ENCODE peak calls at places on chromosomes 16 and 17, in seven cellular contexts. S, U, A, R, M, B and Y are unnamed samples.

GRCh38 chr17:82228842-82229685 is at the start of gene SLC16A3:
- DNase-seq in B (peak; percentile 77), A (peak; percentile 49), U (no peak), S (peak; percentile 94), R (no peak), M (peak; percentile 75), Y (no peak)

GRCh38 chr17:48244121-48244711 is 136.7 kb downstream of the SNX11 start:
- DNase-seq in R (no peak), M (no peak), A (no peak), S (no peak), B (no peak), U (no peak), Y (no peak)

GRCh38 chr17:1147664-1148063 is 32.1 kb downstream of the ABR start:
- DNase-seq in A (peak; percentile 83), S (no peak), B (no peak), U (no peak), M (no peak), R (no peak), Y (peak; percentile 92)

GRCh38 chr16:10744370-10745030 is 858 bp downstream of the NUBP1 start:
- DNase-seq in B (no peak), M (no peak), R (peak; percentile 34), S (no peak), U (peak; percentile 25), A (no peak), Y (no peak)

GRCh38 chr17:50423553-50424159 is 2.4 kb upstream of the ACSF2 start:
- DNase-seq in A (no peak), R (peak; percentile 25), M (no peak), U (no peak), B (no peak), S (no peak), Y (no peak)

GRCh38 chr16:66399031-66399430 is 28.1 kb upstream of the BEAN1 start:
- DNase-seq in M (no peak), U (no peak), B (no peak), S (no peak), R (no peak), A (no peak), Y (no peak)

GRCh38 chr17:6161456-6161855 is 91.3 kb downstream of the WSCD1 start:
- DNase-seq in A (no peak), R (no peak), S (no peak), U (no peak), M (no peak), B (no peak), Y (no peak)

GRCh38 chr16:20393801-20394637 is 10.5 kb downstream of the PDILT start:
- DNase-seq in B (no peak), U (no peak), A (no peak), R (peak; percentile 37), S (no peak), M (no peak), Y (no peak)

GRCh38 chr17:2138768-2139167 is 83.9 kb downstream of the HIC1 start:
- DNase-seq in M (no peak), A (no peak), U (peak; percentile 68), S (no peak), B (no peak), R (no peak), Y (no peak)

DNA sequence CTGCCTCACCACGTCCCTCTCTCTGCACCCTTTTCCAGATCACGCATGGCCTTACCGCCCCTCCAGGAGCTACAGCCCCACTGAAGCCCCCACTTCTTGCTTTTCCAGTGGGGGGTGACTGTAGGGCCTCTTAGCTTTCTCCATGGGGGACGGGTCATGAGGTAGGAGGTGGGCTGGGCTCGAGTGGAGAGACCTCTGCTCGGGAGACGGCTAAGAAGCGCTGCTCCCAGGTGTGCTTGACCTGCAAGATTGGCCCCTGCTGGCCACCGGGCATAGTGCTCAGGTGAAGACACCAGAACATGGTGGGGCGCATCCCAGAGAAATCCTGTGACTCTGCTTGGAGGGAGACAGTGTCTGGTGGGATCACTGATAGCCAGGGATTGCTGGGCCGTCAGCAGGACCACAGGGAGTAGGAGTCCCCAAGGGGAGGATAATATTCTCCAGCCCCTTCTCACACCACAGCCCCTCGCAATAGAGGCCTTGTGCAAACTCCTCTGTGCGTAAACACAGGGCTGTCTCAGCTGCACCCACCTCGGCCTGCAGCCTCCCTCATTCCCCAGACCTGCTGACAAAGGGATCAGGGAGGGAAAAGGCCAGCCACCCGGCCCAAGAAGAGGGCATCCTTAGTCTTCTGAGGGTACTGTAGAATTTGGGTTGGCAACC is 8.9 kb upstream of the GALK1 start:
- DNase-seq in S (peak; percentile 69), U (peak; percentile 41), B (no peak), A (peak; percentile 69), M (no peak), R (peak; percentile 64), Y (peak; percentile 60)
- TF ChIP-seq CTCF in S (no peak), U (no peak), B (no peak), A (no peak), M (no peak), R (no peak), Y (peak; percentile 55)

DNA sequence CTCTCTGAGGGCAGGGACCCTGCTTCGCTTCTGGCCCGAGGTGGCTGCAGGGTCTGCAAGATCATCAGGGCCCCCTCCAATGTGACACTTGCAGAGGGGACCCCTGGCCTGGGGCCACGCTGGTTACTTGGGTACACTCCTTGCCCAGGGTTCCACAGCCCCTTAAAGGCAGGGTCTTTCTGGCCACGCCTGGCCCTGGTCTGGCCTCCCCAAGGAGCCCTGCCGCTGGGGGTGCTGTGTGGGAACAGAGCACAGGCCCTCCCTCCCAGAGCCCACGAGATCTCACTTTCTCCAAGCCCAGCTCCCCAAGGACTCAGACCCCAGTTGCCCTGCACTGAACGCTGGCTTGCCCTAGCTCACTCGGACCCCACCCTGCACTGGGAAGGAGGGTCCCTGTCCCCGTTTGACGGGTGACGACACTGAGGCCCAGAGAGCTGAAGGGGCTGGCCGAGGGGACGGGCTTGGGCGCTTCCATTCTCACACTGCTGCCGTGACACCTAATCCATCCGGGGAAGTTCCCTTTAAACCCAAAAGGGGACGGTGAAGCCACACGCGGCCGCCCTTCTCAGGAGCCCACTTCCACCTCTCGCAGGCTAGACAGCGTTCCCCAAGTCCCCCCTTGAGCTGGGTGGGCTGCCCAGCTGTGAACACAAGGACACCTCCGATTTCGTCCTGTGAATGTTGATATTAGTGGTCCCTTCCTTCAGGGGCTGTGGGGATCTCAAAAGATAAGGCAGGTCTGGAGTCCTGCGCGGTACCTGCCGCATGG is 26.9 kb upstream of the OSGIN1 start:
- DNase-seq in S (peak; percentile 72), B (peak; percentile 15), U (no peak), A (no peak), R (no peak), M (no peak), Y (no peak)
- TF ChIP-seq CTCF in S (no peak), B (no peak), U (no peak), A (no peak), R (no peak), M (no peak), Y (no peak)

DNA sequence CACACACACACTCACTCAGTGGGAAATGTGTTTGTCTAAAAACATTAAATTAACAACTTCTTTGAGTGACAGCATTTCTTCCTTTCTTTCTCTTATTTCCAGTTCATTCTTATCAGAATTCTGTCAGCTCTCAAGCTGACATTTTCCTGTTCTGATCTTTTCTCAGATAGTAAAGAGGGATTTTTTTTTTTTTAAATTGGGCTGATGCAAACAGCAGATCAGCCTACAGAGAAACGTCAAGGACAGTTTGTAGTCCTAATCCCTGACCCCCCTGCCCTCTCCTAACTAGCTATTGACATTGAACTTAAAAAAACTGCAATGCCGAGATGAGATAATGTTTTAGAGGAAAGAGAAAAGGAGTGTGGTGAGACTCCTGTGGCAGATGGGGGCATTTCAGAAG is 139.2 kb upstream of the ZFHX3 start:
- DNase-seq in A (no peak), B (no peak), S (no peak), R (no peak), M (no peak), U (no peak), Y (no peak)
- TF ChIP-seq CTCF in A (no peak), B (no peak), S (no peak), R (no peak), M (no peak), U (no peak), Y (no peak)

GRCh38 chr16:58198022-58198683 is at the start of gene CSNK2A2:
- DNase-seq in A (peak; percentile 54), R (peak; percentile 68), B (peak; percentile 73), U (peak; percentile 57), S (peak; percentile 91), M (peak; percentile 77), Y (peak; percentile 63)
- TF ChIP-seq CTCF in A (no peak), R (no peak), B (peak; percentile 51), U (no peak), S (peak; percentile 37), M (peak; percentile 38), Y (peak; percentile 54)

GRCh38 chr16:8583712-8584111 is 6.6 kb downstream of the TMEM114 start:
- DNase-seq in R (no peak), U (no peak), A (peak; percentile 32), M (no peak), B (no peak), S (no peak), Y (no peak)
- TF ChIP-seq CTCF in R (no peak), U (no peak), A (no peak), M (no peak), B (no peak), S (no peak), Y (no peak)

GRCh38 chr17:10754109-10754508 is 24.3 kb upstream of the TMEM220 start:
- DNase-seq in M (peak; percentile 32), U (no peak), B (no peak), A (peak; percentile 80), S (no peak), R (peak; percentile 34), Y (peak; percentile 66)
- TF ChIP-seq CTCF in M (no peak), U (peak; percentile 19), B (peak; percentile 37), A (peak; percentile 18), S (no peak), R (no peak), Y (peak; percentile 56)